ENCODE peak calls at places on chromosomes 4 and X, in ten cellular contexts. H, Q, A, I, E, W, U, Z, L and N are unnamed samples.

GRCh38 chr4:113122066-113122465 is 72.6 kb downstream of the ANK2 start:
- DNase-seq in L (no peak), A (no peak), W (no peak), I (no peak), U (no peak), Q (no peak), E (no peak), H (no peak), Z (no peak), N (no peak)

GRCh38 chr4:87150498-87151261 is 69.7 kb downstream of the KLHL8 start:
- DNase-seq in W (peak), I (peak), Z (peak), L (peak), Q (peak), A (no peak), E (peak), U (peak), H (peak), N (peak)

GRCh38 chr4:107196312-107196711 is 160.2 kb upstream of the DKK2 start:
- DNase-seq in I (no peak), E (no peak), Z (no peak), L (no peak), H (no peak), A (no peak), U (no peak), Q (no peak), W (no peak), N (no peak)

GRCh38 chrX:3384330-3384729 is 37.9 kb upstream of the MXRA5 start:
- DNase-seq in A (no peak), H (no peak), Q (peak), L (no peak), Z (peak), U (peak), I (no peak), W (no peak), E (no peak), N (no peak)

GRCh38 chr4:126269106-126269505 is 954.4 kb downstream of the FAT4 start:
- DNase-seq in U (no peak), L (no peak), I (no peak), W (no peak), A (no peak), H (no peak), E (no peak), Z (no peak), Q (no peak), N (no peak)

GRCh38 chrX:45001038-45001437 is 128.1 kb downstream of the KDM6A start:
- DNase-seq in H (no peak), W (no peak), Q (peak), I (no peak), A (no peak), E (no peak), U (no peak), L (no peak), Z (no peak), N (no peak)

GRCh38 chr4:87949961-87950360 is 25.6 kb upstream of the SPP1 start:
- DNase-seq in I (no peak), Q (peak), U (no peak), A (no peak), E (no peak), W (no peak), L (no peak), Z (no peak), H (no peak), N (no peak)

GRCh38 chrX:16826207-16826606 is 39.9 kb downstream of the TXLNG start:
- DNase-seq in E (peak), Q (peak), Z (peak), U (peak), A (no peak), W (peak), I (no peak), H (no peak), L (no peak), N (no peak)

GRCh38 chrX:66166671-66167070 is 2.6 kb downstream of the HEPH start:
- DNase-seq in I (no peak), Q (no peak), Z (no peak), E (no peak), W (no peak), L (no peak), H (no peak), A (no peak), U (no peak), N (no peak)

GRCh38 chrX:81890476-81890875 is 688.6 kb downstream of the SH3BGRL start:
- DNase-seq in Q (no peak), A (no peak), W (no peak), H (no peak), U (no peak), E (no peak), L (no peak), I (no peak), Z (no peak), N (no peak)

GRCh38 chr4:17168571-17168970 is 270.1 kb upstream of the LDB2 start:
- DNase-seq in H (peak), I (no peak), W (no peak), E (no peak), L (peak), Z (no peak), Q (no peak), A (no peak), U (peak), N (no peak)

GRCh38 chr4:85720736-85721135 is 245.8 kb downstream of the ARHGAP24 start:
- DNase-seq in Q (peak), H (no peak), A (no peak), W (no peak), Z (peak), E (no peak), U (no peak), L (no peak), I (no peak), N (no peak)

GRCh38 chrX:122269243-122269781 is 914.8 kb upstream of the GRIA3 start:
- DNase-seq in H (no peak), E (no peak), U (no peak), L (no peak), A (no peak), W (no peak), I (no peak), Q (no peak), Z (no peak), N (no peak)

GRCh38 chrX:147476008-147476407 is 435.7 kb upstream of the FMR1 start:
- DNase-seq in A (no peak), U (peak), W (peak), H (no peak), I (no peak), E (peak), Z (no peak), L (no peak), Q (peak), N (no peak)

GRCh38 chr4:121003863-121004262 is 68.5 kb downstream of the NDNF start:
- DNase-seq in L (no peak), H (no peak), Z (no peak), Q (no peak), W (no peak), E (no peak), A (no peak), U (no peak), I (no peak), N (no peak)

GRCh38 chr4:26151615-26152014 is 169.2 kb upstream of the RBPJ start:
- DNase-seq in U (no peak), Q (no peak), L (no peak), Z (no peak), E (no peak), W (no peak), A (no peak), I (no peak), H (no peak), N (no peak)